ENCODE peak calls at places on chromosomes 5 and 9, in six cellular contexts. L is H1, B is GM12892, K is HepG2, F is K562, X is GM12878. R is an unnamed sample.

GRCh38 chr9:113682297-113682771 is 193.8 kb upstream of the ZNF618 start:
- DNase-seq in X (no peak), F (peak; percentile 72), K (peak; percentile 76), B (no peak), L (peak; percentile 66), R (peak; percentile 34)

GRCh38 chr5:123670981-123671557 is 159.1 kb downstream of the CSNK1G3 start:
- DNase-seq in X (no peak), F (peak; percentile 58), K (peak; percentile 34), L (peak; percentile 9), B (no peak), R (peak; percentile 5)

GRCh38 chr5:4676934-4677333 is 463.2 kb upstream of the ADAMTS16 start:
- DNase-seq in F (no peak), B (no peak), L (no peak), X (no peak), K (no peak), R (no peak)

GRCh38 chr5:128913551-128913950 is 51.7 kb upstream of the SLC27A6 start:
- DNase-seq in L (no peak), F (no peak), B (no peak), X (no peak), K (no peak), R (no peak)

GRCh38 chr5:150534811-150535210 is 26.9 kb downstream of the NDST1 start:
- DNase-seq in F (no peak), B (no peak), K (no peak), L (no peak), X (no peak), R (no peak)

GRCh38 chr9:131398204-131398603 is 4.3 kb downstream of the PRRC2B start:
- DNase-seq in B (no peak), L (no peak), K (no peak), F (peak; percentile 42), X (peak; percentile 64), R (peak; percentile 39)

GRCh38 chr9:16496908-16497307 is 373.6 kb downstream of the BNC2 start:
- DNase-seq in B (no peak), L (no peak), F (no peak), K (no peak), X (no peak), R (no peak)

GRCh38 chr9:123651273-123651672 is 278.7 kb downstream of the DENND1A start:
- DNase-seq in L (no peak), B (no peak), X (no peak), F (no peak), K (no peak), R (no peak)

GRCh38 chr5:71884926-71885325 is 165.9 kb downstream of the CARTPT start:
- DNase-seq in F (no peak), K (no peak), L (no peak), B (no peak), X (no peak), R (no peak)

GRCh38 chr9:133400292-133400691 is 17.5 kb downstream of the REXO4 start:
- DNase-seq in X (no peak), K (no peak), F (no peak), L (no peak), B (no peak), R (no peak)

GRCh38 chr9:116979461-116979860 is 292.4 kb downstream of the TRIM32 start:
- DNase-seq in X (no peak), B (no peak), K (no peak), F (no peak), L (no peak), R (no peak)

GRCh38 chr9:107711528-107711927 is 222.0 kb upstream of the KLF4 start:
- DNase-seq in F (no peak), X (no peak), B (no peak), K (no peak), L (no peak), R (no peak)

GRCh38 chr5:151770383-151771258 is 1.1 kb upstream of the G3BP1 start:
- DNase-seq in B (peak; percentile 52), F (peak; percentile 81), L (peak; percentile 56), X (no peak), K (no peak), R (peak; percentile 59)

GRCh38 chr5:5418006-5418405 is 4.5 kb upstream of the ICE1 start:
- DNase-seq in B (no peak), X (no peak), K (no peak), F (no peak), L (no peak), R (no peak)

GRCh38 chr5:172748341-172748843 is 22.6 kb downstream of the DUSP1 start:
- DNase-seq in L (no peak), X (no peak), F (no peak), K (no peak), B (no peak), R (no peak)

GRCh38 chr9:100725376-100725775 is 147.5 kb downstream of the CAVIN4 start:
- DNase-seq in X (no peak), F (no peak), K (no peak), B (no peak), L (no peak), R (no peak)

GRCh38 chr5:134873987-134874830 is at the start of gene TXNDC15:
- DNase-seq in F (peak; percentile 88), L (peak; percentile 61), K (peak; percentile 66), X (peak; percentile 45), B (peak; percentile 78), R (peak; percentile 74)
- TF ChIP-seq POLR2A in F (peak; percentile 88), L (no peak), K (peak; percentile 90), X (peak; percentile 95), B (peak; percentile 95), R (peak; percentile 90)

DNA sequence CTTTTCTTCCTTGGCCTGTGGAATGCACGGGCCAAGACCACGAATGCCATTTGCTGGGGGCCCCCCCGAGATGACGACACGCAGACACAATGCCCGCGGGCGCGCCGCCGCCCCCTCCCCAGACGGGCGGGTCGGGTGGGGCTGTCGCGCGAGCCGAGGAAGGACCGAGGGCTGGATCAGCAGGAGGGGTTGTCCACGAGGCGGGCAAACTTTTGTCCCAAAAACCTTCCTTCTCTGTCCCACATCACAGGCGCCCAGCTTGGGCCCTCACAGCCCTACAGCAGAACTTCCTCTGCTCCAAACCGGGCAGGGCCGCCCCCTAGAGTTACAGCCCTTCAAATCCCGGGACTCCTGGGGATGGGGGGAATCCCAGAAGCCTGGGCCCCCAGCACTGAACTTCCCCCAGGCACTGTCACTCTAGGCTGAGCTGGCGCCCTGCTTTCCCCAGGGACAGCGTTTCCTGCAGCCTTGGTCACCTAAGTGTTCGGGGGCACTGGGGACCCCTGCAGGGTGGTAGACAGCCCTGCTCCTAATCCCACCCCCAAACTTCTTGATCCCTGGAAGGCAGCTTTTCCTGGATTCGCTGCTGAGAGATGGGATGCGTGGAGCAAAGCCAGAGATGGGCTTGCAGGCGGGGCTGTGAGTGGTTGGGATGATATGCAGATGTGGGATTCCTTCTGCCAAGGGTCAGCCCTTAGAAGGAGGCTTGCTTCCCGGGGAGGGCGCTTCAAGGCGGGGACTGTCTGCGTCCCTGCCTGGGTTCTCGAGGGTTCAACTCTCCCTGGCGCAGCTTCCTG is 980 bp downstream of the COL5A1 start:
- DNase-seq in K (no peak), X (no peak), B (no peak), L (no peak), F (no peak), R (no peak)
- TF ChIP-seq TAF1 in K (no peak), X (no peak), B (no peak), L (no peak), F (no peak), R (no peak)

GRCh38 chr9:120534266-120534665 is 45.7 kb downstream of the CDK5RAP2 start:
- DNase-seq in F (no peak), K (no peak), L (no peak), X (no peak), B (no peak), R (no peak)

GRCh38 chr9:120536094-120536493 is 43.9 kb downstream of the CDK5RAP2 start:
- DNase-seq in B (no peak), X (no peak), F (no peak), L (no peak), K (no peak), R (no peak)

GRCh38 chr9:120531683-120532300 is 48.2 kb downstream of the CDK5RAP2 start:
- DNase-seq in K (peak; percentile 25), B (no peak), X (no peak), L (no peak), F (peak; percentile 35), R (no peak)

GRCh38 chr9:120532891-120533290 is 47.1 kb downstream of the CDK5RAP2 start:
- DNase-seq in F (no peak), X (no peak), L (no peak), B (no peak), K (no peak), R (no peak)

GRCh38 chr9:120532475-120532874 is 47.5 kb downstream of the CDK5RAP2 start:
- DNase-seq in B (no peak), K (no peak), X (no peak), F (no peak), L (no peak), R (no peak)
- TF ChIP-seq POLR2A in B (no peak), K (no peak), X (no peak), F (no peak), L (no peak), R (no peak)

DNA sequence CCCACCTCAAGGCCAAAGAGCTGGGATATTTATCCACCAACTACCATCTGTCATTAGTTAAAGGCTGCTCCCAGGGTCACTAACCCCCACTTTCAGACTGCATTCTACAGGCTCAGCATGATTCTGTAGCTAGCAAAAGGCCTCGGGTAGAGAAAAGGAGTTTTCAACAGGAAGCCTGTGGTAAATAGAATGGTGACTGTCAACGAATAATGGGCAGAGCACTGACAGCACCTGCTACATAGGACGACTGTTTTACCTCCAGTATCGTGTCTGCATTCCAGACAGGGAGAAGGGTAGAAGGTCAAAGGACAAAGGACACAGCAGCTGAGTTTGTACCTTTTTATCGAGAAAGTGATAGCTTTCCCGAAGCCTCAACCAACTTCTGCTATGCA is 20.3 kb downstream of the MFAP3 start:
- DNase-seq in K (no peak), F (no peak), X (no peak), B (no peak), L (no peak), R (no peak)
- TF ChIP-seq TAF1 in K (no peak), F (no peak), X (no peak), B (no peak), L (no peak), R (no peak)

GRCh38 chr9:128191406-128192046 is at the start of gene CIZ1:
- DNase-seq in X (no peak), K (peak; percentile 43), F (peak; percentile 96), B (peak; percentile 94), L (no peak), R (peak; percentile 93)
- TF ChIP-seq POLR2A in X (peak; percentile 91), K (peak; percentile 60), F (no peak), B (peak; percentile 71), L (no peak), R (peak; percentile 22)

GRCh38 chr9:126297656-126298318 is 28.8 kb upstream of the MVB12B start:
- DNase-seq in B (no peak), X (no peak), F (no peak), L (no peak), K (no peak), R (no peak)
- TF ChIP-seq TAF1 in B (no peak), X (no peak), F (no peak), L (no peak), K (no peak), R (no peak)

DNA sequence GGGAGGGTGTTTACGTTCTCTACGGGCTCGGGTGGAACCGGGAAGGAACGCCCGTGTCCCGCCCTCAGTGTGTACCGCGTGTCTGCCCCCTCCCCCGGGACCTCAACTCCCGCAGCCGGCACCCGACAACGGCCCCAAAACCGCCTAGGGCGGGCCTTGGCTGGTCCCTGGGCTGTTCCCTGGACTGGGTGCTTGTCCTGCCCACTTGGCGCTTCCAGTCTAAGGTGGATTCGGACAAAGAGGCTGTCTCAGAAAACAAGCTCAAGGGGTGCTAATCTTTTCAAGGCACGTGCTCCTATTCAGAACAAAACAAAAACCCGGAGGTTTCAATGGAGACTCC is 379 bp upstream of the CLK4 start:
- DNase-seq in F (no peak), X (no peak), L (no peak), B (no peak), K (no peak), R (no peak)
- TF ChIP-seq POLR2A in F (no peak), X (no peak), L (no peak), B (no peak), K (no peak), R (no peak)

GRCh38 chr9:111484564-111484878 is 338 bp upstream of the ECPAS start:
- DNase-seq in B (no peak), X (no peak), K (no peak), F (no peak), L (no peak), R (no peak)
- TF ChIP-seq TAF1 in B (no peak), X (no peak), K (no peak), F (no peak), L (no peak), R (no peak)

R was measured in GM12891.